ENCODE peak calls at places on chromosomes 2 and 18, in six cellular contexts. One of them, this sample, is unnamed.

GRCh38 chr2:162327134-162327769 is 8.8 kb upstream of the IFIH1 start:
- DNase-seq in hepatocyte: peak; percentile 16
- DNase-seq in mammary epithelial cell: no peak
- DNase-seq in PC-9: no peak
- DNase-seq in H9: peak; percentile 30
- DNase-seq in fibroblast of lung: no peak
- DNase-seq in this sample: peak; percentile 35

GRCh38 chr2:57893800-57894199 is 152.8 kb upstream of the VRK2 start:
- DNase-seq in mammary epithelial cell: no peak
- DNase-seq in fibroblast of lung: peak; percentile 8
- DNase-seq in PC-9: no peak
- DNase-seq in H9: no peak
- DNase-seq in hepatocyte: no peak
- DNase-seq in this sample: no peak

GRCh38 chr2:10305254-10305635 is 2.5 kb downstream of the HPCAL1 start:
- DNase-seq in fibroblast of lung: peak; percentile 54
- DNase-seq in hepatocyte: no peak
- DNase-seq in H9: no peak
- DNase-seq in mammary epithelial cell: no peak
- DNase-seq in PC-9: peak; percentile 34
- DNase-seq in this sample: peak; percentile 80

GRCh38 chr2:62475172-62476011 is 30.6 kb downstream of the TMEM17 start:
- DNase-seq in fibroblast of lung: peak; percentile 60
- DNase-seq in mammary epithelial cell: peak; percentile 44
- DNase-seq in PC-9: no peak
- DNase-seq in H9: no peak
- DNase-seq in hepatocyte: no peak
- DNase-seq in this sample: no peak

GRCh38 chr2:223109341-223109740 is 57.4 kb downstream of the KCNE4 start:
- DNase-seq in PC-9: no peak
- DNase-seq in H9: no peak
- DNase-seq in mammary epithelial cell: peak; percentile 8
- DNase-seq in hepatocyte: no peak
- DNase-seq in fibroblast of lung: peak; percentile 79
- DNase-seq in this sample: no peak

GRCh38 chr2:42967959-42968674 is 175.7 kb upstream of the HAAO start:
- DNase-seq in PC-9: no peak
- DNase-seq in fibroblast of lung: peak; percentile 90
- DNase-seq in mammary epithelial cell: no peak
- DNase-seq in hepatocyte: peak; percentile 65
- DNase-seq in H9: no peak
- DNase-seq in this sample: no peak

GRCh38 chr18:58911241-58911640 is 46.6 kb downstream of the ZNF532 start:
- DNase-seq in PC-9: no peak
- DNase-seq in H9: no peak
- DNase-seq in hepatocyte: no peak
- DNase-seq in mammary epithelial cell: no peak
- DNase-seq in fibroblast of lung: no peak
- DNase-seq in this sample: no peak

GRCh38 chr2:230921806-230922595 is 3.0 kb downstream of the GPR55 start:
- DNase-seq in fibroblast of lung: peak; percentile 15
- DNase-seq in mammary epithelial cell: no peak
- DNase-seq in H9: peak; percentile 21
- DNase-seq in PC-9: no peak
- DNase-seq in hepatocyte: no peak
- DNase-seq in this sample: no peak

GRCh38 chr2:42053791-42054656 is 6.2 kb downstream of the PKDCC start:
- DNase-seq in H9: no peak
- DNase-seq in hepatocyte: no peak
- DNase-seq in mammary epithelial cell: no peak
- DNase-seq in PC-9: no peak
- DNase-seq in fibroblast of lung: peak; percentile 9
- DNase-seq in this sample: no peak

GRCh38 chr2:225041210-225041870 is 928 bp downstream of the DOCK10 start:
- DNase-seq in hepatocyte: no peak
- DNase-seq in mammary epithelial cell: peak; percentile 29
- DNase-seq in PC-9: peak; percentile 38
- DNase-seq in fibroblast of lung: peak; percentile 55
- DNase-seq in H9: peak; percentile 38
- DNase-seq in this sample: peak; percentile 58

GRCh38 chr2:8028036-8028435 is 653.8 kb upstream of the ID2 start:
- DNase-seq in hepatocyte: no peak
- DNase-seq in H9: no peak
- DNase-seq in fibroblast of lung: no peak
- DNase-seq in PC-9: no peak
- DNase-seq in mammary epithelial cell: no peak
- DNase-seq in this sample: no peak

GRCh38 chr2:95760839-95761525 is 169.2 kb downstream of the TRIM43 start:
- DNase-seq in PC-9: peak; percentile 15
- DNase-seq in H9: no peak
- DNase-seq in hepatocyte: no peak
- DNase-seq in mammary epithelial cell: peak; percentile 71
- DNase-seq in fibroblast of lung: peak; percentile 88
- DNase-seq in this sample: no peak

GRCh38 chr2:186101603-186102002 is 363.0 kb downstream of the FSIP2 start:
- DNase-seq in hepatocyte: no peak
- DNase-seq in mammary epithelial cell: no peak
- DNase-seq in PC-9: no peak
- DNase-seq in fibroblast of lung: no peak
- DNase-seq in H9: no peak
- DNase-seq in this sample: no peak

GRCh38 chr18:35267809-35268208 is 22.2 kb downstream of the ZSCAN30 start:
- DNase-seq in fibroblast of lung: no peak
- DNase-seq in hepatocyte: no peak
- DNase-seq in H9: no peak
- DNase-seq in mammary epithelial cell: no peak
- DNase-seq in PC-9: no peak
- DNase-seq in this sample: peak; percentile 26

GRCh38 chr18:56083097-56083865 is 495.3 kb upstream of the TCF4 start:
- DNase-seq in H9: no peak
- DNase-seq in fibroblast of lung: peak; percentile 78
- DNase-seq in mammary epithelial cell: no peak
- DNase-seq in PC-9: no peak
- DNase-seq in hepatocyte: peak; percentile 28
- DNase-seq in this sample: no peak

GRCh38 chr2:195304310-195304709 is 352.7 kb upstream of the SLC39A10 start:
- DNase-seq in H9: peak; percentile 74
- DNase-seq in hepatocyte: peak; percentile 7
- DNase-seq in fibroblast of lung: peak; percentile 11
- DNase-seq in mammary epithelial cell: peak; percentile 15
- DNase-seq in PC-9: no peak
- DNase-seq in this sample: no peak

GRCh38 chr18:55637204-55637603 is 49.2 kb upstream of the TCF4 start:
- DNase-seq in mammary epithelial cell: no peak
- DNase-seq in hepatocyte: peak; percentile 49
- DNase-seq in fibroblast of lung: no peak
- DNase-seq in H9: no peak
- DNase-seq in PC-9: no peak
- DNase-seq in this sample: no peak

GRCh38 chr2:23009545-23010149 is 375.3 kb upstream of the KLHL29 start:
- DNase-seq in PC-9: no peak
- DNase-seq in fibroblast of lung: peak; percentile 14
- DNase-seq in mammary epithelial cell: no peak
- DNase-seq in H9: no peak
- DNase-seq in hepatocyte: peak; percentile 38
- DNase-seq in this sample: no peak

GRCh38 chr2:47072018-47072691 is 83.0 kb downstream of the STPG4 start:
- DNase-seq in H9: peak; percentile 60
- DNase-seq in mammary epithelial cell: no peak
- DNase-seq in hepatocyte: no peak
- DNase-seq in fibroblast of lung: peak; percentile 98
- DNase-seq in PC-9: no peak
- DNase-seq in this sample: no peak

GRCh38 chr2:218423584-218423983 is 4.7 kb downstream of the VIL1 start:
- DNase-seq in mammary epithelial cell: no peak
- DNase-seq in fibroblast of lung: no peak
- DNase-seq in PC-9: no peak
- DNase-seq in hepatocyte: no peak
- DNase-seq in H9: no peak
- DNase-seq in this sample: no peak

DNA sequence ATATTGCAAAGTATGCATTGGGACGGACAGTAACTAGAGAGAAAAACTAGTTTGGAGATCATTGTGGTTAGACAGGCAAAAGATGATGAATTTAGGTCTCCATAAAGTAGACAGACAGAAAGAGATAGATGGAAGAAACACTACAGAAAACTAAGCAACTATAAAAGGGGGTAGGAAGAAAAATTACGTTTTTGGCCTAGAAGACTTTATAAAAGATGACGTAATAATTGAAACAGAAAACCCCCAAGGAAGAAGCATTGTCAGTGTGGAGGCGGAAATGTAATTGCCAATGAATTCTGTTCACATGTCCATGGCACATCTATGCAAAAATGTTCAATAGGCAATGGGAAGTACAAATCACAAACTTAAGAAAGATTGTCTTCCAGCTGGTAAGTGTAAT is 1211.5 kb upstream of the ZEB2 start:
- DNase-seq in hepatocyte: no peak
- DNase-seq in fibroblast of lung: no peak
- DNase-seq in PC-9: no peak
- DNase-seq in H9: no peak
- DNase-seq in mammary epithelial cell: no peak
- DNase-seq in this sample: no peak
- H2AFZ ChIP-seq in hepatocyte: no peak overlapping the region
- H2AFZ ChIP-seq in fibroblast of lung: no peak overlapping the region
- H2AFZ ChIP-seq in PC-9: no peak overlapping the region
- H2AFZ ChIP-seq in H9: no peak overlapping the region
- H2AFZ ChIP-seq in mammary epithelial cell: no peak overlapping the region
- H2AFZ ChIP-seq in this sample: no peak overlapping the region

GRCh38 chr2:207091928-207092327 is 73.8 kb downstream of the KLF7 start:
- DNase-seq in fibroblast of lung: no peak
- DNase-seq in H9: no peak
- DNase-seq in mammary epithelial cell: no peak
- DNase-seq in PC-9: no peak
- DNase-seq in hepatocyte: no peak
- DNase-seq in this sample: no peak
- H3K79me2 ChIP-seq in fibroblast of lung: peaks cover 16% of the 10 kb centered on the region
- H3K79me2 ChIP-seq in H9: peaks cover 3% of the 10 kb centered on the region
- H3K79me2 ChIP-seq in mammary epithelial cell: peaks cover 95% of the 10 kb centered on the region
- H3K79me2 ChIP-seq in PC-9: no peaks in the 10 kb centered on the region
- H3K79me2 ChIP-seq in hepatocyte: peaks cover 6% of the 10 kb centered on the region
- H3K79me2 ChIP-seq in this sample: no peaks in the 10 kb centered on the region

GRCh38 chr2:117691980-117692379 is 122.5 kb upstream of the DDX18 start:
- DNase-seq in PC-9: no peak
- DNase-seq in fibroblast of lung: no peak
- DNase-seq in H9: no peak
- DNase-seq in mammary epithelial cell: no peak
- DNase-seq in hepatocyte: no peak
- DNase-seq in this sample: no peak

GRCh38 chr2:117684919-117685318 is 129.6 kb upstream of the DDX18 start:
- DNase-seq in mammary epithelial cell: no peak
- DNase-seq in H9: no peak
- DNase-seq in hepatocyte: no peak
- DNase-seq in PC-9: no peak
- DNase-seq in fibroblast of lung: no peak
- DNase-seq in this sample: no peak

DNA sequence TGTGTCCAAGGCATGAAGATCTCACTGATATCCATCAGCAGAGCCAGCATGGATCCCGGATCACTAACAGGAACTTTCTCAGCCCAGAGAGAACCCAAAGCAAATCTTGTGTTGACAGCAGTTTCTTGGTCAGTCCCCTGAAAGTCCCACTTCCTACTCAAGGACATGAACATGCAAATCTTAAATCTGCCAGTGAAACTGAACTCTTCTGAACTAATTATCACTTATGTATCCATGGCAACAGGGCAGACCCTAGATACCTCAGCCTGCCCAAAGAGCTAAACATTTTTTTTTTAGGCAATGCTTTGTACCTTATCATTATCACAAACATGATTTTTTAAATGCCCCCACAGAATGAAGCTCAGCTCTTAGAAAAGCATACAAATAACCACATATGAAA is 127.8 kb upstream of the DDX18 start:
- DNase-seq in mammary epithelial cell: no peak
- DNase-seq in hepatocyte: no peak
- DNase-seq in H9: no peak
- DNase-seq in fibroblast of lung: no peak
- DNase-seq in PC-9: no peak
- DNase-seq in this sample: no peak
- H2AFZ ChIP-seq in mammary epithelial cell: no peak overlapping the region
- H2AFZ ChIP-seq in hepatocyte: no peak overlapping the region
- H2AFZ ChIP-seq in H9: no peak overlapping the region
- H2AFZ ChIP-seq in fibroblast of lung: no peak overlapping the region
- H2AFZ ChIP-seq in PC-9: no peak overlapping the region
- H2AFZ ChIP-seq in this sample: no peak overlapping the region

GRCh38 chr2:239329972-239330572 is 70.7 kb downstream of the HDAC4 start:
- DNase-seq in H9: no peak
- DNase-seq in PC-9: no peak
- DNase-seq in mammary epithelial cell: no peak
- DNase-seq in hepatocyte: no peak
- DNase-seq in fibroblast of lung: no peak
- DNase-seq in this sample: peak; percentile 59

GRCh38 chr2:239329284-239329971 is 71.4 kb downstream of the HDAC4 start:
- DNase-seq in mammary epithelial cell: no peak
- DNase-seq in PC-9: no peak
- DNase-seq in fibroblast of lung: no peak
- DNase-seq in H9: no peak
- DNase-seq in hepatocyte: no peak
- DNase-seq in this sample: peak; percentile 55

GRCh38 chr2:239327536-239328305 is 73.1 kb downstream of the HDAC4 start:
- DNase-seq in mammary epithelial cell: no peak
- DNase-seq in hepatocyte: no peak
- DNase-seq in PC-9: no peak
- DNase-seq in fibroblast of lung: no peak
- DNase-seq in H9: peak; percentile 23
- DNase-seq in this sample: peak; percentile 72

GRCh38 chr2:239326831-239327535 is 73.8 kb downstream of the HDAC4 start:
- DNase-seq in H9: peak; percentile 12
- DNase-seq in mammary epithelial cell: peak; percentile 70
- DNase-seq in hepatocyte: no peak
- DNase-seq in PC-9: peak; percentile 55
- DNase-seq in fibroblast of lung: peak; percentile 55
- DNase-seq in this sample: peak; percentile 98

DNA sequence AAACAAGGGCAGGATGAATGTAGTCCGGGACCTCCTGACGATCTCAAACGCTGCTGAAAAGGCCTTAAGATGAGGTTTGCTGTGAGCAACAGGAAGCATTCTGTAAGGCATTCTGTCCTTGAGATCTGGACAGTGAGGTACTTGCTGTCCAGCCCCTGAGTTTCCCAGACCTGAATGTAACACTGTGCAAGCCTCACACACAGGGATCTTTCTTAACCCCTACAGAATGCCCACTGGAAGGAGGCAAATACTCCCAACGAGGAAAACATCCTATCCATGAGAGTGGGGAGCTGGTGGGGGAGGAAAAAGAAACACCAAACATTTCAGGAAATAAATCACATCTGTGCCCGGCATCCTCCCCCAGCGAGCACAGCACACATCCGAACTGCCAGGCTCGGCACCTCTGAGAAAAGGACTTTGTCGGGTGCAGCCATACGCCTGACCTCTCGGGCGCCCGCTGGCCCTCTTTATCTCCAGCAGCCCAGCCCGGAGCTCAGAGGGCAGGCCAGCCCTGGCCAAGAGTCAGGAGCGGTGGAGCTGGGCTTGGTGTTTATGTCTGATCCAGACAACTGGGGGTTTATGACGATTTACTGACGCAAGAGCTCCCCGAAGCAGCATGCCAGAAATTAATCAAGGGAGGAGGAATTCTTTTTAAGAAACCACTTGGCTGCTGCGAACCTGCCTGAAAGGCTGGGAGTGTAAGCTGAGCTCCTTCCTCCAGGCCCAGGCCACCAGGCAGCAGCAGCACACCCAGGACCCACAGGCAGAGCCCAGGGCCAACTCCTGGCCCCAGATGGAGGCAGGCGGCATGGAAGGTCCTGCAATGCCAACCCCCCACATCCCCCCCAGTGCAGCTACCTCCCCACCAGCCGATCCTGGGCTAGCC is 72.3 kb downstream of the HDAC4 start:
- DNase-seq in mammary epithelial cell: no peak
- DNase-seq in H9: peak; percentile 19
- DNase-seq in hepatocyte: peak; percentile 76
- DNase-seq in PC-9: no peak
- DNase-seq in fibroblast of lung: peak; percentile 93
- DNase-seq in this sample: peak; percentile 68
- H3K79me2 ChIP-seq in mammary epithelial cell: peaks cover 37% of the 10 kb centered on the region
- H3K79me2 ChIP-seq in H9: no peaks in the 10 kb centered on the region
- H3K79me2 ChIP-seq in hepatocyte: peaks cover 74% of the 10 kb centered on the region
- H3K79me2 ChIP-seq in PC-9: no peaks in the 10 kb centered on the region
- H3K79me2 ChIP-seq in fibroblast of lung: no peaks in the 10 kb centered on the region
- H3K79me2 ChIP-seq in this sample: peaks cover 89% of the 10 kb centered on the region

This sample was measured in DND-41.